ENCODE peak calls at places on chromosomes 11 and 22, in eight cellular contexts. T, A, M, K, S, H, W and O are unnamed samples.

GRCh38 chr11:128749986-128750385 is 56.1 kb downstream of the FLI1 start:
- DNase-seq in H (no peak), K (no peak), A (no peak), T (no peak), W (no peak), S (no peak), M (no peak), O (no peak)

GRCh38 chr22:48828688-48829087 is 999.0 kb downstream of the BRD1 start:
- DNase-seq in M (no peak), S (no peak), W (no peak), H (peak), K (no peak), T (no peak), A (no peak), O (no peak)

GRCh38 chr22:39176067-39176621 is 23.7 kb upstream of the CBX7 start:
- DNase-seq in T (no peak), M (peak), A (no peak), H (peak), K (no peak), W (peak), S (no peak), O (peak)

GRCh38 chr11:87431386-87431785 is 393.7 kb downstream of the TMEM135 start:
- DNase-seq in T (no peak), W (no peak), A (no peak), S (no peak), H (no peak), K (no peak), M (no peak), O (no peak)

GRCh38 chr11:42770444-42771065 is 541.2 kb upstream of the API5 start:
- DNase-seq in H (no peak), T (no peak), W (no peak), K (peak), A (no peak), S (peak), M (peak), O (no peak)

GRCh38 chr11:43856988-43857387 is 23.6 kb upstream of the ALKBH3 start:
- DNase-seq in S (no peak), A (no peak), W (no peak), T (no peak), H (no peak), M (no peak), K (no peak), O (no peak)

GRCh38 chr11:99015634-99016454 is 4.9 kb upstream of the CNTN5 start:
- DNase-seq in H (no peak), S (peak), W (no peak), M (peak), K (peak), T (no peak), A (no peak), O (no peak)

GRCh38 chr11:1138053-1138452 is 19.7 kb upstream of the MUC5AC start:
- DNase-seq in M (no peak), T (no peak), S (no peak), H (no peak), A (no peak), K (no peak), W (no peak), O (no peak)

GRCh38 chr11:133530501-133530835 is 1.8 kb downstream of the OPCML start:
- DNase-seq in M (no peak), A (no peak), T (no peak), S (no peak), W (no peak), H (no peak), K (no peak), O (no peak)

GRCh38 chr11:99370557-99371200 is 349.9 kb downstream of the CNTN5 start:
- DNase-seq in A (no peak), H (peak), K (no peak), M (peak), W (no peak), S (peak), T (no peak), O (no peak)

GRCh38 chr22:49244466-49245420 is 582.9 kb downstream of the BRD1 start:
- DNase-seq in S (no peak), K (no peak), W (no peak), H (peak), T (no peak), M (no peak), A (peak), O (peak)

GRCh38 chr11:112113539-112114457 is 27.1 kb downstream of the SDHD start:
- DNase-seq in K (no peak), W (no peak), T (no peak), A (no peak), S (peak), M (no peak), H (no peak), O (no peak)

GRCh38 chr11:84806354-84806753 is 820.8 kb downstream of the DLG2 start:
- DNase-seq in S (no peak), H (no peak), W (no peak), A (no peak), T (no peak), M (no peak), K (no peak), O (no peak)

GRCh38 chr11:84795698-84796097 is 831.4 kb downstream of the DLG2 start:
- DNase-seq in A (no peak), K (no peak), H (peak), T (no peak), S (no peak), W (no peak), M (no peak), O (no peak)

GRCh38 chr11:84804026-84804425 is 823.1 kb downstream of the DLG2 start:
- DNase-seq in W (no peak), M (no peak), T (no peak), A (no peak), K (no peak), H (no peak), S (no peak), O (no peak)

GRCh38 chr11:84794663-84795443 is 832.3 kb downstream of the DLG2 start:
- DNase-seq in W (no peak), M (no peak), T (no peak), S (no peak), A (no peak), K (no peak), H (peak), O (no peak)

DNA sequence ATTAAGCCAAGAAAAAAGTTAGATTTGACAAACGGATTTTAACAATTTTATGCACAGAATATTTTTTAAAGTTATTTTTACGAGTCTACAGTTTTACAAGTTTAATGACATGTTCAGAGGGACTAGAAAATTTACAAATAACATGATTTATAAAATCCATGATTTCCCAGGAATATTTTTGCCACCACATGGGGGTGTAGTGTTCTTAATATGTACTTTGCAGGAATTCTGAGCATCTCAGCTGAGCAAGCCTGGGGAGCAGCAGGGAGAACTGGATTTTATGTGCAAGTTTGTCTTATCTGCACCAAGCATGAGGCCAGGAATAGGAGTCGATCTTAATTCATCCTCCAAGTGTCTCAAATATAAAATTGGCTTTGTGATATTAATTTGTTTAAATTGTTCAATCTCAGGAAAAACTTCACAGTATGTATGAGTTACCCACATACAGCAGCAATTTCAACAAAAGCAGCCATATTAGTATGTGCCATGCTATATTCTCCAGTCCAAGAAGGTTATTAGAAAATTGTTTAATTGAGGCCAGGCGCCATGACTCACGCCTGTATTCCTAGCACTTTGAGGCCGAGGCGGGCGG is 826.3 kb downstream of the DLG2 start:
- DNase-seq in S (no peak), H (no peak), K (no peak), W (no peak), T (no peak), A (no peak), M (no peak), O (no peak)
- TF ChIP-seq CTCF in S (peak), H (no peak), K (no peak), W (no peak), T (no peak), A (peak), M (no peak), O (no peak)

GRCh38 chr11:106137061-106137460 is 59.6 kb downstream of the AASDHPPT start:
- DNase-seq in T (no peak), H (no peak), S (no peak), A (no peak), W (no peak), M (no peak), K (no peak), O (no peak)

GRCh38 chr11:106131998-106132397 is 54.5 kb downstream of the AASDHPPT start:
- DNase-seq in H (no peak), A (no peak), W (no peak), M (no peak), T (no peak), K (no peak), S (no peak), O (no peak)

GRCh38 chr11:106137758-106138157 is 60.3 kb downstream of the AASDHPPT start:
- DNase-seq in W (no peak), H (no peak), S (no peak), K (no peak), M (no peak), A (no peak), T (no peak), O (no peak)

GRCh38 chr11:106132582-106133354 is 55.3 kb downstream of the AASDHPPT start:
- DNase-seq in S (no peak), A (no peak), K (no peak), H (no peak), T (no peak), W (no peak), M (no peak), O (no peak)

DNA sequence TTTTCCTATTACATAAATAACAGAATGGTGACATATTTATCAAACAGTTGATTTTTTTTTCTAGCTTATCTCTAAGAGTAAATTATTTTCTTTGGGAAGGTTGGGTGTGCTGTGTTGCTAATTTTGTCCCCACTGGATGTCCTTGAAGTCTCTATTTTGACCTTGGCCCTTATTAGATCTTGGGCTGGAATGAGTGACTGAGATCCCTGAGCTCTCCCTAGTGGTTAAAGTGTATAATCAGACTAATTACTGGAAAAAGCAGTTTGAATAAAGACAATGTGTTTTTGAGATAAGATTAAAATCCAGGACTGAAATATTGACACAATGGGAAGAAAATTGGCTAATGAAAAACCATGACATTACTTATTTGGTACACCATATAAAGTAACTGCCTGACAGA is 56.1 kb downstream of the AASDHPPT start:
- DNase-seq in K (no peak), M (no peak), T (no peak), W (no peak), H (no peak), S (no peak), A (no peak), O (no peak)
- TF ChIP-seq CTCF in K (no peak), M (no peak), T (no peak), W (no peak), H (no peak), S (peak), A (peak), O (no peak)

GRCh38 chr11:2699531-2700414 is at the start of gene KCNQ1OT1:
- DNase-seq in H (peak), S (peak), A (peak), W (peak), M (peak), K (peak), T (peak), O (peak)
- TF ChIP-seq CTCF in H (no peak), S (no peak), A (peak), W (no peak), M (no peak), K (no peak), T (no peak), O (no peak)

DNA sequence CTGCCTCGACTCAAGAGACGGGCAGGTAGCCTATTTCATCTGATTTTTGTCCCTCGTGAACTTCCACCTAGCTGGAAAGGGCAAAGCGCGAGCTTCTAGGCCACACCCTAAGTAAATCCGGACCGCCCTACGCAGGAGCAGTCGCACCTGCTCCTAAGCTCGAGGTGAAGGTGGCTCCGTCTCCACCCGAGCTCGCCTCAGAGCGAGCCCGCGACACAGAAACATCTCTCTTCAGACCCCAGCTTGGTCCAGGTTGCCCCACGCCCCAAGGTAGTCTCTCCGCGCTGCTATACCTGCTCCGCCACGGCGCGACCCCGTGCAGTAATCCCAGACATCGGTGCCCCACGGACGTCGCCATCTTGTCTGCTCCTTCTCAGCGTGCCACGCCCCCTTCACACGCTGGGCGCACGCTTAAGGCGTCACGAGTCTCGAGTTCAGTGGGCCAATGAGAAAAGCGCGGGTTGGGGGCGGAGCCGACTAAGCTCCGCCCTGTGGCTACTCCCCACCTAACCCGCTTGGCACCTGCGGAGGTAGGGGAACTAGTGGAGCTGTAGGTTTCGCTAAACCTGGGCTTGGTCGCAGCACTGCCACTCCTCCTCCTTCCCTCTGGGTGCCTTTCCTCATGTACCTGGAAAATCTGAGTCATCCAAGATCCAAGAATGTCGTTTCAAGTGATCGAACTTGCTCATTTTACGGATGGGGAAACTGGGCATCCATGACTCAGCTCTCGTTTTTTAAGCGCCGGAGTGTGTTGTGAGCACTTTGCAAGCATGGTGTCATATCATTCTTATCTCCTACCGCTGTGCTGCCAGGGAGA is at the start of gene PISD:
- DNase-seq in H (peak), W (peak), K (peak), M (peak), A (peak), T (peak), S (peak), O (peak)
- TF ChIP-seq CTCF in H (no peak), W (no peak), K (no peak), M (no peak), A (no peak), T (no peak), S (no peak), O (no peak)

DNA sequence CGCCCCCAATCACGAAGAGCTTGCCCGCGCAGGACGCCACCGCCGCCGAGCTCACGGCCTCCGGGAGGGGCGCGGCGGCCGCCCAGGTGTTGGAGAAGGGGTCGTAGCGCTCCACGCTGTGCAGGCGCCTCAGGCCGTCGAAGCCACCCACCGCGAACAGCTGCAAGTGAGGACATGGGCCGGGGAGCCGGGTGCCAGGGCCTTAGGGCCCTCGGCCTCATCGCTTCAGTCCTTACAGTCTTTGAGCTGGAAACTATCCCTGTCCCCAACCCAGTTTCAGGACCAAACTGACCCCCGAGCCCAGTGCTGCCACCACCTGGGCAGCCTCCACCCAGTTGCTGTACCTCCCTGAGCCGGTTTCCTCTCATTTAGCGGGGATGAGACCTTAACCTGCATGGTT is 7.6 kb downstream of the KLHL35 start:
- DNase-seq in A (no peak), S (no peak), M (no peak), W (no peak), H (no peak), K (no peak), T (no peak), O (no peak)
- TF ChIP-seq CTCF in A (no peak), S (peak), M (no peak), W (no peak), H (no peak), K (no peak), T (no peak), O (no peak)

GRCh38 chr11:65448074-65448417 is 25.4 kb downstream of the NEAT1 start:
- DNase-seq in W (no peak), M (no peak), T (no peak), S (no peak), A (no peak), K (no peak), H (no peak), O (no peak)
- TF ChIP-seq CTCF in W (no peak), M (no peak), T (no peak), S (no peak), A (no peak), K (no peak), H (no peak), O (no peak)